ENCODE peak calls at places on chromosomes 7 and 10, in seven cellular contexts. O is A549, W is sigmoid colon, D is transverse colon, T is spleen, B is uterus, C is IMR-90. A is an unnamed sample. For H3K4me1, the result is how much of the 10 kb centered on the place peaks cover.

GRCh38 chr10:27646194-27646593 is 99.4 kb downstream of the MKX start:
- DNase-seq in T (no peak), D (no peak), O (no peak), B (no peak), C (peak), W (no peak), A (no peak)

GRCh38 chr7:143733876-143734275 is 23.6 kb downstream of the CTAGE6 start:
- DNase-seq in O (no peak), T (no peak), C (no peak), B (no peak), D (no peak), W (no peak), A (no peak)

GRCh38 chr10:18684416-18684815 is 25.2 kb downstream of the ARL5B start:
- DNase-seq in B (no peak), T (no peak), O (no peak), C (no peak), D (no peak), W (no peak), A (no peak)

GRCh38 chr7:90594791-90595317 is 1.3 kb upstream of the CDK14 start:
- DNase-seq in B (peak), W (peak), C (peak), O (no peak), T (no peak), D (no peak), A (peak)

GRCh38 chr7:30800785-30801252 is 29.6 kb downstream of the MINDY4 start:
- DNase-seq in C (peak), T (no peak), D (peak), B (peak), O (peak), W (peak), A (peak)

GRCh38 chr10:59098387-59098786 is 78.1 kb upstream of the PHYHIPL start:
- DNase-seq in B (peak), C (peak), T (no peak), D (peak), W (peak), O (no peak), A (no peak)

GRCh38 chr7:4190021-4190981 is 491.8 kb upstream of the FOXK1 start:
- DNase-seq in T (no peak), W (no peak), C (no peak), D (no peak), B (no peak), O (no peak), A (peak)

GRCh38 chr7:102912742-102913141 is at the start of gene LRRC17:
- DNase-seq in T (no peak), C (peak), D (no peak), B (peak), W (no peak), O (no peak), A (peak)

GRCh38 chr7:40827217-40828085 is 692.6 kb downstream of the SUGCT start:
- DNase-seq in O (no peak), C (no peak), B (no peak), W (no peak), D (no peak), T (no peak), A (no peak)

GRCh38 chr10:131159771-131160170 is 151.8 kb downstream of the TCERG1L start:
- DNase-seq in B (no peak), T (peak), O (no peak), D (no peak), W (no peak), C (no peak), A (no peak)

GRCh38 chr10:32388258-32389027 is 41.5 kb upstream of the EPC1 start:
- DNase-seq in T (no peak), B (no peak), O (no peak), C (no peak), W (no peak), D (no peak), A (no peak)

GRCh38 chr7:93877742-93878141 is 12.8 kb downstream of the TFPI2 start:
- DNase-seq in D (no peak), O (no peak), B (no peak), C (no peak), W (no peak), T (no peak), A (no peak)

GRCh38 chr10:11330383-11331020 is 280.9 kb downstream of the USP6NL start:
- DNase-seq in D (no peak), T (no peak), O (no peak), B (no peak), W (no peak), C (no peak), A (no peak)

GRCh38 chr10:76333331-76333730 is 901.9 kb downstream of the LRMDA start:
- DNase-seq in O (no peak), C (no peak), B (no peak), W (no peak), T (no peak), D (no peak), A (no peak)

GRCh38 chr7:55570939-55571338 is 1.4 kb downstream of the VOPP1 start:
- DNase-seq in T (no peak), D (no peak), B (no peak), O (no peak), W (no peak), C (peak), A (no peak)

GRCh38 chr7:116591202-116592040 is 66.6 kb downstream of the CAV1 start:
- DNase-seq in B (no peak), C (peak), W (no peak), T (no peak), O (peak), D (no peak), A (no peak)

GRCh38 chr7:43572516-43573049 is 10.3 kb upstream of the STK17A start:
- DNase-seq in O (peak), T (no peak), B (no peak), W (peak), D (peak), C (peak), A (peak)

GRCh38 chr7:142711196-142711595 is 38.1 kb upstream of the PRSS1 start:
- DNase-seq in D (no peak), T (no peak), W (no peak), O (no peak), B (no peak), C (no peak), A (no peak)

GRCh38 chr7:6422926-6423632 is 24.7 kb downstream of the DAGLB start:
- DNase-seq in O (no peak), D (no peak), T (peak), B (no peak), W (no peak), C (no peak), A (no peak)

GRCh38 chr7:127189885-127190284 is 62.9 kb downstream of the GRM8 start:
- DNase-seq in O (no peak), C (no peak), T (no peak), D (no peak), W (no peak), B (no peak), A (no peak)

GRCh38 chr7:127717502-127718125 is 65.6 kb downstream of the SND1 start:
- DNase-seq in C (peak), W (no peak), T (no peak), D (no peak), O (no peak), B (no peak), A (no peak)

GRCh38 chr10:15856328-15857000 is 3.8 kb downstream of the MINDY3 start:
- DNase-seq in W (no peak), C (no peak), T (no peak), D (no peak), B (no peak), O (no peak), A (no peak)

GRCh38 chr7:31327071-31327470 is 13.5 kb downstream of the NEUROD6 start:
- DNase-seq in B (no peak), T (no peak), O (no peak), W (no peak), C (peak), D (no peak), A (no peak)

GRCh38 chr7:19964198-19964597 is 190.8 kb upstream of the TMEM196 start:
- DNase-seq in O (no peak), B (no peak), C (no peak), D (no peak), T (no peak), W (no peak), A (no peak)

GRCh38 chr7:101728128-101728527 is 89.3 kb upstream of the CUX1 start:
- DNase-seq in O (no peak), B (no peak), T (no peak), D (no peak), C (no peak), W (no peak), A (no peak)

GRCh38 chr7:12229046-12229445 is 18.0 kb downstream of the TMEM106B start:
- DNase-seq in D (no peak), W (no peak), B (no peak), T (no peak), C (peak), O (no peak), A (no peak)

GRCh38 chr7:22842383-22842903 is 19.8 kb upstream of the TOMM7 start:
- DNase-seq in B (no peak), D (no peak), O (no peak), W (peak), C (no peak), T (no peak), A (no peak)

GRCh38 chr7:107596881-107597581 is 17.0 kb downstream of the BCAP29 start:
- DNase-seq in C (no peak), W (no peak), D (no peak), B (no peak), T (no peak), O (no peak), A (no peak)

GRCh38 chr10:19788075-19788686 is 28.1 kb upstream of the PLXDC2 start:
- DNase-seq in C (peak), O (peak), W (no peak), B (peak), T (no peak), D (peak), A (peak)

GRCh38 chr7:135385209-135385608 is 124.7 kb downstream of the CNOT4 start:
- DNase-seq in W (no peak), D (no peak), B (peak), O (no peak), C (peak), T (no peak), A (peak)

GRCh38 chr10:132637477-132638129 is 100.0 kb downstream of the INPP5A start:
- DNase-seq in W (peak), D (no peak), O (peak), C (peak), T (peak), B (peak), A (no peak)

GRCh38 chr7:104629393-104629792 is 301.0 kb downstream of the LHFPL3 start:
- DNase-seq in D (no peak), W (no peak), O (no peak), C (no peak), B (no peak), T (no peak), A (no peak)

GRCh38 chr10:44969854-44970253 is 8.8 kb downstream of the DEPP1 start:
- DNase-seq in O (no peak), C (no peak), B (no peak), D (no peak), T (peak), W (no peak), A (no peak)

GRCh38 chr10:43230101-43230908 is 36.6 kb downstream of the RASGEF1A start:
- DNase-seq in B (peak), O (no peak), C (no peak), T (peak), D (peak), W (peak), A (peak)

GRCh38 chr7:96321041-96321669 is 743 bp downstream of the SLC25A13 start:
- DNase-seq in D (peak), B (peak), O (peak), C (peak), W (peak), T (peak), A (peak)
- TF ChIP-seq POLR2A in D (peak), B (peak), O (peak), C (peak), W (peak), T (no peak), A (peak)

GRCh38 chr10:21514808-21515580 is 10.5 kb downstream of the SKIDA1 start:
- DNase-seq in D (no peak), T (no peak), B (no peak), W (no peak), C (no peak), O (no peak), A (no peak)
- H3K4me1 ChIP-seq in D (under half), T (under half), B (under half), W (under half), C (under half), O (half or more), A (under half)

GRCh38 chr7:74292757-74293576 is 3.8 kb downstream of the CLIP2 start:
- DNase-seq in C (no peak), W (no peak), T (no peak), O (peak), B (no peak), D (peak), A (no peak)
- TF ChIP-seq POLR2A in C (no peak), W (no peak), T (no peak), O (no peak), B (no peak), D (peak), A (no peak)

GRCh38 chr7:137916564-137916963 is 69.8 kb upstream of the DGKI start:
- DNase-seq in D (no peak), T (no peak), O (no peak), B (no peak), C (no peak), W (no peak), A (no peak)

GRCh38 chr7:137923380-137923779 is 76.6 kb upstream of the DGKI start:
- DNase-seq in W (no peak), C (peak), D (no peak), T (no peak), B (no peak), O (peak), A (no peak)

GRCh38 chr7:137916980-137917645 is 70.3 kb upstream of the DGKI start:
- DNase-seq in T (no peak), W (no peak), O (no peak), D (no peak), B (no peak), C (no peak), A (no peak)

GRCh38 chr7:137920637-137921473 is 74.1 kb upstream of the DGKI start:
- DNase-seq in O (no peak), T (no peak), D (no peak), W (no peak), B (peak), C (peak), A (no peak)

GRCh38 chr7:137919987-137920386 is 73.2 kb upstream of the DGKI start:
- DNase-seq in D (no peak), T (no peak), W (no peak), B (no peak), C (no peak), O (no peak), A (no peak)
- H3K4me1 ChIP-seq in D (under half), T (under half), W (under half), B (under half), C (under half), O (under half), A (under half)

DNA sequence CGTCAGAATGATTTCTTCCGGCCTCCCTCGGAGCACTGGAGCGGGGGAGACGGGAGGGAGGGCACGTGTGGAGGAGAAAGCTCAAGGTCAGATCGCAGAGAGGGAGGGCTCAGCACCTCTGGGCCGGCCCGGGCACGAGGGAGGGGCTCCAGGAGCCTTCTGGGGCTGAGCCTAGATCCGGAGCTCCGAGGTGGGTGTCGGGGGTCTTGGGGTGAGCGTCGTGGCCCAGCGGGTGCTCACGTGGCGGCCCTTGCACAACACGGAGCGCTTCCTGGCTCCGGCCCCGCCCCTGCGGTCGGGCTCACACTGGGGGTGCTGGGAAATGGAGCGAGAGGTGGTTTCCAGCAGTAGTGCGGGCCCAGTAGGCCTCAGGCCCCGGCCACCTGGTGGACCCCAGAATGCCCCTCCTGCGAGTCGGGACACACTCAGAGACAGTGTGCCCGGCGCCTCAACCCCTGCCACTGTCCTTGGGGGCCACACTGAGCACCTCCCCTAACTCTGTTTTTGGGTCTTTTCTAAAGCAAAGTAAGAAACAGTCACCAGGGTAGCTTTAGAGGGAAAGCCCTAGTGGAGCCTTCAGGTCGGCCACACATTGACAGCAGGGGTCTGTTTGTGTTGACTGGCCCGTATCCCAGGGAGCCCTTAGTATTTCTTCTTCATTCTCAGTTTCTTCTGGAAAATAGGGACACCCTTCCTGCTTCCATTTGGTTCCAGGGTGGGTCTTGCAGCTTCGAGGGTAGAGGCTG is 798 bp downstream of the PPIF start:
- DNase-seq in W (peak), B (peak), D (peak), C (peak), T (peak), O (peak), A (peak)
- TF ChIP-seq POLR2A in W (no peak), B (no peak), D (no peak), C (no peak), T (no peak), O (no peak), A (no peak)

A was measured in heart left ventricle.